ENCODE peak calls at places on chromosomes 5 and 9, in ten cellular contexts. One of them, this sample, is unnamed.

GRCh38 chr9:98899399-98900056 is 44.2 kb upstream of the COL15A1 start:
- DNase-seq in H1: no peak
- DNase-seq in BJ: peak; percentile 68
- DNase-seq in AG09309: peak; percentile 79
- DNase-seq in OCI-LY7: no peak
- DNase-seq in ovary: no peak
- DNase-seq in GM12865: peak; percentile 18
- DNase-seq in dorsolateral prefrontal cortex: no peak
- DNase-seq in AG04450: peak; percentile 75
- DNase-seq in heart left ventricle: no peak
- DNase-seq in this sample: no peak

GRCh38 chr9:89744255-89744648 is 139.4 kb downstream of the GADD45G start:
- DNase-seq in H1: no peak
- DNase-seq in BJ: no peak
- DNase-seq in AG09309: no peak
- DNase-seq in OCI-LY7: no peak
- DNase-seq in ovary: no peak
- DNase-seq in GM12865: no peak
- DNase-seq in dorsolateral prefrontal cortex: no peak
- DNase-seq in AG04450: no peak
- DNase-seq in heart left ventricle: no peak
- DNase-seq in this sample: no peak

GRCh38 chr5:62717211-62717927 is 138.8 kb downstream of the LRRC70 start:
- DNase-seq in H1: no peak
- DNase-seq in BJ: no peak
- DNase-seq in AG09309: no peak
- DNase-seq in OCI-LY7: no peak
- DNase-seq in ovary: no peak
- DNase-seq in GM12865: no peak
- DNase-seq in dorsolateral prefrontal cortex: no peak
- DNase-seq in AG04450: no peak
- DNase-seq in heart left ventricle: no peak
- DNase-seq in this sample: no peak

GRCh38 chr9:35907732-35908483 is 1.4 kb upstream of the SPAAR start:
- DNase-seq in H1: peak; percentile 57
- DNase-seq in BJ: no peak
- DNase-seq in AG09309: peak; percentile 63
- DNase-seq in OCI-LY7: no peak
- DNase-seq in ovary: peak; percentile 82
- DNase-seq in GM12865: no peak
- DNase-seq in dorsolateral prefrontal cortex: peak; percentile 31
- DNase-seq in AG04450: no peak
- DNase-seq in heart left ventricle: peak; percentile 79
- DNase-seq in this sample: peak; percentile 57

GRCh38 chr9:97714435-97714834 is 17.3 kb upstream of the XPA start:
- DNase-seq in H1: no peak
- DNase-seq in BJ: peak; percentile 86
- DNase-seq in AG09309: peak; percentile 71
- DNase-seq in OCI-LY7: no peak
- DNase-seq in ovary: no peak
- DNase-seq in GM12865: peak; percentile 24
- DNase-seq in dorsolateral prefrontal cortex: no peak
- DNase-seq in AG04450: no peak
- DNase-seq in heart left ventricle: no peak
- DNase-seq in this sample: peak; percentile 71

GRCh38 chr9:94950733-94951590 is 224.5 kb downstream of the AOPEP start:
- DNase-seq in H1: no peak
- DNase-seq in BJ: no peak
- DNase-seq in AG09309: no peak
- DNase-seq in OCI-LY7: no peak
- DNase-seq in ovary: no peak
- DNase-seq in GM12865: no peak
- DNase-seq in dorsolateral prefrontal cortex: no peak
- DNase-seq in AG04450: no peak
- DNase-seq in heart left ventricle: no peak
- DNase-seq in this sample: no peak

GRCh38 chr5:119789411-119790117 is 160.2 kb downstream of the FAM170A start:
- DNase-seq in H1: no peak
- DNase-seq in BJ: no peak
- DNase-seq in AG09309: no peak
- DNase-seq in OCI-LY7: no peak
- DNase-seq in ovary: no peak
- DNase-seq in GM12865: no peak
- DNase-seq in dorsolateral prefrontal cortex: no peak
- DNase-seq in AG04450: no peak
- DNase-seq in heart left ventricle: no peak
- DNase-seq in this sample: no peak

GRCh38 chr9:112689341-112689740 is 28.6 kb downstream of the INIP start:
- DNase-seq in H1: no peak
- DNase-seq in BJ: no peak
- DNase-seq in AG09309: no peak
- DNase-seq in OCI-LY7: no peak
- DNase-seq in ovary: no peak
- DNase-seq in GM12865: no peak
- DNase-seq in dorsolateral prefrontal cortex: no peak
- DNase-seq in AG04450: no peak
- DNase-seq in heart left ventricle: no peak
- DNase-seq in this sample: no peak

GRCh38 chr5:115423541-115423940 is 121.0 kb downstream of the FEM1C start:
- DNase-seq in H1: no peak
- DNase-seq in BJ: no peak
- DNase-seq in AG09309: no peak
- DNase-seq in OCI-LY7: no peak
- DNase-seq in ovary: no peak
- DNase-seq in GM12865: no peak
- DNase-seq in dorsolateral prefrontal cortex: no peak
- DNase-seq in AG04450: no peak
- DNase-seq in heart left ventricle: peak; percentile 87
- DNase-seq in this sample: no peak

GRCh38 chr9:138059196-138059595 is 181.6 kb downstream of the CACNA1B start:
- DNase-seq in H1: no peak
- DNase-seq in BJ: no peak
- DNase-seq in AG09309: no peak
- DNase-seq in OCI-LY7: no peak
- DNase-seq in ovary: no peak
- DNase-seq in GM12865: no peak
- DNase-seq in dorsolateral prefrontal cortex: peak; percentile 6
- DNase-seq in AG04450: no peak
- DNase-seq in heart left ventricle: no peak
- DNase-seq in this sample: no peak
- H3K4me3 ChIP-seq in H1: no peak overlapping the region
- H3K4me3 ChIP-seq in BJ: no peak overlapping the region
- H3K4me3 ChIP-seq in AG09309: no peak overlapping the region
- H3K4me3 ChIP-seq in OCI-LY7: no peak overlapping the region
- H3K4me3 ChIP-seq in ovary: no peak overlapping the region
- H3K4me3 ChIP-seq in GM12865: no peak overlapping the region
- H3K4me3 ChIP-seq in dorsolateral prefrontal cortex: no peak overlapping the region
- H3K4me3 ChIP-seq in AG04450: no peak overlapping the region
- H3K4me3 ChIP-seq in heart left ventricle: no peak overlapping the region
- H3K4me3 ChIP-seq in this sample: no peak overlapping the region

GRCh38 chr5:168423971-168424370 is 62.3 kb upstream of the RARS1 start:
- DNase-seq in H1: no peak
- DNase-seq in BJ: no peak
- DNase-seq in AG09309: no peak
- DNase-seq in OCI-LY7: no peak
- DNase-seq in ovary: no peak
- DNase-seq in GM12865: no peak
- DNase-seq in dorsolateral prefrontal cortex: no peak
- DNase-seq in AG04450: no peak
- DNase-seq in heart left ventricle: no peak
- DNase-seq in this sample: no peak

GRCh38 chr5:168420461-168420860 is 65.8 kb upstream of the RARS1 start:
- DNase-seq in H1: no peak
- DNase-seq in BJ: no peak
- DNase-seq in AG09309: no peak
- DNase-seq in OCI-LY7: no peak
- DNase-seq in ovary: no peak
- DNase-seq in GM12865: no peak
- DNase-seq in dorsolateral prefrontal cortex: no peak
- DNase-seq in AG04450: no peak
- DNase-seq in heart left ventricle: no peak
- DNase-seq in this sample: no peak

GRCh38 chr5:168424506-168425298 is 61.6 kb upstream of the RARS1 start:
- DNase-seq in H1: no peak
- DNase-seq in BJ: no peak
- DNase-seq in AG09309: peak; percentile 28
- DNase-seq in OCI-LY7: no peak
- DNase-seq in ovary: no peak
- DNase-seq in GM12865: no peak
- DNase-seq in dorsolateral prefrontal cortex: no peak
- DNase-seq in AG04450: no peak
- DNase-seq in heart left ventricle: no peak
- DNase-seq in this sample: no peak

GRCh38 chr5:168423478-168423877 is 62.8 kb upstream of the RARS1 start:
- DNase-seq in H1: no peak
- DNase-seq in BJ: no peak
- DNase-seq in AG09309: no peak
- DNase-seq in OCI-LY7: no peak
- DNase-seq in ovary: no peak
- DNase-seq in GM12865: no peak
- DNase-seq in dorsolateral prefrontal cortex: no peak
- DNase-seq in AG04450: no peak
- DNase-seq in heart left ventricle: no peak
- DNase-seq in this sample: no peak

GRCh38 chr5:168422431-168422830 is 63.8 kb upstream of the RARS1 start:
- DNase-seq in H1: no peak
- DNase-seq in BJ: no peak
- DNase-seq in AG09309: no peak
- DNase-seq in OCI-LY7: no peak
- DNase-seq in ovary: no peak
- DNase-seq in GM12865: no peak
- DNase-seq in dorsolateral prefrontal cortex: no peak
- DNase-seq in AG04450: no peak
- DNase-seq in heart left ventricle: no peak
- DNase-seq in this sample: no peak
- TF ChIP-seq CTCF in H1: peak; percentile 39
- TF ChIP-seq CTCF in BJ: no peak
- TF ChIP-seq CTCF in AG09309: no peak
- TF ChIP-seq CTCF in OCI-LY7: peak; percentile 28
- TF ChIP-seq CTCF in ovary: no peak
- TF ChIP-seq CTCF in GM12865: no peak
- TF ChIP-seq CTCF in dorsolateral prefrontal cortex: no peak
- TF ChIP-seq CTCF in AG04450: no peak
- TF ChIP-seq CTCF in heart left ventricle: no peak
- TF ChIP-seq CTCF in this sample: peak; percentile 45

DNA sequence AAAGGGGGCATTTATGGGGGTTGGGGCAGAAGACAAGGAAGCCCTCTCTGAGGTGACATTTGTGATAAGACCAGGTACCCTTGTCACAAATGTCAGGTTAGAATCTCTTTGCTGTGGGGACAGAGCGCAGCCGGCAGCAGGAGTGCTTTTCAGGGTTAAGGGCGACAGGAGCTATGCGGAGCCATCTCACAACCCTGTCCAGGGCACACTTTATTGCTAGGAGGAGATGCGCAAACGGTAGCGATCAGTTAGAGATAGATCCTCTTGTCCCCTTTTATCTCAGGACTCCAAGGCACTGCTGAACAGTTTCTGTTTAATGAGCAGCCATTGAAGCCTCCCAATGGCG is 438 bp upstream of the LAMC3 start:
- DNase-seq in H1: no peak
- DNase-seq in BJ: no peak
- DNase-seq in AG09309: no peak
- DNase-seq in OCI-LY7: no peak
- DNase-seq in ovary: no peak
- DNase-seq in GM12865: no peak
- DNase-seq in dorsolateral prefrontal cortex: no peak
- DNase-seq in AG04450: no peak
- DNase-seq in heart left ventricle: no peak
- DNase-seq in this sample: no peak
- H3K4me3 ChIP-seq in H1: peak overlapping the region; percentile 19
- H3K4me3 ChIP-seq in BJ: no peak overlapping the region
- H3K4me3 ChIP-seq in AG09309: no peak overlapping the region
- H3K4me3 ChIP-seq in OCI-LY7: no peak overlapping the region
- H3K4me3 ChIP-seq in ovary: no peak overlapping the region
- H3K4me3 ChIP-seq in GM12865: no peak overlapping the region
- H3K4me3 ChIP-seq in dorsolateral prefrontal cortex: peak overlapping the region; percentile 50
- H3K4me3 ChIP-seq in AG04450: peak overlapping the region; percentile 13
- H3K4me3 ChIP-seq in heart left ventricle: no peak overlapping the region
- H3K4me3 ChIP-seq in this sample: peak overlapping the region; percentile 11

GRCh38 chr9:122356627-122357026 is 14.2 kb upstream of the PTGS1 start:
- DNase-seq in H1: no peak
- DNase-seq in BJ: no peak
- DNase-seq in AG09309: no peak
- DNase-seq in OCI-LY7: no peak
- DNase-seq in ovary: no peak
- DNase-seq in GM12865: no peak
- DNase-seq in dorsolateral prefrontal cortex: no peak
- DNase-seq in AG04450: no peak
- DNase-seq in heart left ventricle: no peak
- DNase-seq in this sample: no peak
- TF ChIP-seq CTCF in H1: peak; percentile 79
- TF ChIP-seq CTCF in BJ: peak; percentile 48
- TF ChIP-seq CTCF in AG09309: peak; percentile 38
- TF ChIP-seq CTCF in OCI-LY7: peak; percentile 71
- TF ChIP-seq CTCF in ovary: no peak
- TF ChIP-seq CTCF in GM12865: peak; percentile 23
- TF ChIP-seq CTCF in dorsolateral prefrontal cortex: no peak
- TF ChIP-seq CTCF in AG04450: peak; percentile 66
- TF ChIP-seq CTCF in heart left ventricle: peak; percentile 13
- TF ChIP-seq CTCF in this sample: peak; percentile 51

This sample was measured in epithelial cell of proximal tubule.